ENCODE peak calls at places on chromosomes 16 and 17, in seven cellular contexts. O is HCT116; T is A549; M is heart left ventricle; B is endodermal cell; W is tibial nerve; Q is effector memory CD4-positive, alpha-beta T cell. F is an unnamed sample. For H3K9me3, the result is how much of the 10 kb centered on the place peaks cover.

GRCh38 chr17:48351916-48352332 is 78.1 kb downstream of the SKAP1 start:
- DNase-seq in W (no peak), B (no peak), M (no peak), Q (no peak), O (peak), T (peak), F (no peak)

GRCh38 chr17:917391-917811 is 62.2 kb downstream of the NXN start:
- DNase-seq in T (no peak), W (no peak), Q (no peak), M (no peak), O (no peak), B (no peak), F (no peak)

GRCh38 chr16:56259425-56259779 is 68.1 kb downstream of the GNAO1 start:
- DNase-seq in W (no peak), Q (no peak), O (no peak), T (no peak), M (no peak), B (no peak), F (no peak)

GRCh38 chr16:82580293-82580900 is 46.4 kb upstream of the CDH13 start:
- DNase-seq in M (no peak), O (peak), W (no peak), Q (no peak), B (peak), T (peak), F (no peak)

GRCh38 chr17:69870751-69871199 is 204.2 kb upstream of the KCNJ16 start:
- DNase-seq in Q (no peak), O (no peak), T (no peak), B (peak), W (no peak), M (no peak), F (no peak)

GRCh38 chr17:64706224-64707076 is 44.3 kb upstream of the SMURF2 start:
- DNase-seq in Q (no peak), W (no peak), O (peak), T (peak), M (no peak), B (no peak), F (no peak)

GRCh38 chr16:27314161-27314723 is 468 bp downstream of the IL4R start:
- DNase-seq in B (peak), M (peak), T (peak), W (no peak), Q (peak), O (peak), F (peak)

GRCh38 chr17:15649861-15650391 is 30.4 kb upstream of the FBXW10B start:
- DNase-seq in O (peak), Q (no peak), B (peak), M (no peak), W (peak), T (peak), F (no peak)

GRCh38 chr16:66426112-66427035 is 721 bp upstream of the BEAN1 start:
- DNase-seq in O (no peak), T (no peak), Q (no peak), W (no peak), B (peak), M (no peak), F (no peak)

GRCh38 chr16:58032710-58033293 is 7.2 kb downstream of the MMP15 start:
- DNase-seq in T (no peak), Q (no peak), W (no peak), M (peak), B (no peak), O (no peak), F (no peak)

GRCh38 chr16:3289998-3290673 is 6.8 kb downstream of the ZNF263 start:
- DNase-seq in Q (no peak), O (no peak), B (no peak), M (no peak), W (no peak), T (no peak), F (no peak)
- H3K9me3 ChIP-seq in Q (under half), O (under half), B (half or more), M (half or more), W (under half), T (half or more), F (under half)

GRCh38 chr16:2475413-2476344 is 752 bp downstream of the TBC1D24 start:
- DNase-seq in O (no peak), B (peak), T (peak), Q (no peak), W (no peak), M (peak), F (no peak)

GRCh38 chr16:2473425-2473926 is 1.5 kb upstream of the TBC1D24 start:
- DNase-seq in M (peak), T (peak), B (peak), Q (no peak), W (no peak), O (no peak), F (no peak)

GRCh38 chr16:2476345-2476720 is 1.4 kb downstream of the TBC1D24 start:
- DNase-seq in B (no peak), W (no peak), O (no peak), T (no peak), Q (no peak), M (no peak), F (no peak)

GRCh38 chr16:2473999-2474876 is 689 bp upstream of the TBC1D24 start:
- DNase-seq in O (no peak), M (peak), W (no peak), T (peak), Q (peak), B (peak), F (peak)

DNA sequence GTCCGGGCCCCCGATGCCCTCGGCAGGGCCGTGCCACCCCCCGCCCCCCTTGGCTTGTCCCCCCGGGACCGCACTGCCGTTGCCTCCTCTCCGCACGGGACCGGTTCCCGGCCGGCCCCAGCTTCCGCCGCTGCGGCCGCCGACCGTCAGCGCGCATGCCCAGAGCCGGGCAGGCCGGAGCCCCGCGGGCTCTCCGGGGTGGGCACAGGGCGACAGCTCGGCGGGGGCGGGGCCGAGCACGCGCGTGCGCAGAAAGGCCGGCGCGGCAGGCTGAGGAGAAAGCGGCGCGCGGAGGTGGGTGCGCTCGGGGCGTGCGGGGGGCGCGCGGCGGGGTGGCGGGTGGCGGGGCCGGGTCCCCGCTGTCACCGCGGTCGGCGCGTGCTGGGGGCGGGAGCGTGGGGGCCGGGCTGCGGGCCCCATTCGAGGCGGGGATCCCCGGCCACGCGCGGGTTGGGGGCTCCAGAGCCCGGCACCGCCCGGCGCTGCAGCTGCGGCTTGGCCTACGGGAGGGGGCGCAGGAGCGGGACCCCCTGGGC is at the start of gene TBC1D24:
- DNase-seq in M (peak), T (peak), O (peak), Q (peak), B (peak), W (peak), F (peak)
- H3K9me3 ChIP-seq in M (under half), T (under half), O (under half), Q (under half), B (under half), W (under half), F (under half)

GRCh38 chr16:5905935-5906334 is 808.3 kb upstream of the EEF2KMT start:
- DNase-seq in T (no peak), O (no peak), B (no peak), W (no peak), M (no peak), Q (no peak), F (no peak)

GRCh38 chr16:5903797-5904196 is 806.2 kb upstream of the EEF2KMT start:
- DNase-seq in Q (no peak), W (no peak), O (no peak), T (no peak), M (no peak), B (no peak), F (no peak)

GRCh38 chr16:5903153-5903552 is 805.6 kb upstream of the EEF2KMT start:
- DNase-seq in O (no peak), T (no peak), B (no peak), Q (no peak), W (no peak), M (no peak), F (no peak)

GRCh38 chr16:5906351-5906750 is 808.8 kb upstream of the EEF2KMT start:
- DNase-seq in Q (no peak), T (no peak), W (no peak), O (no peak), M (no peak), B (no peak), F (no peak)

GRCh38 chr16:5907544-5907943 is 809.9 kb upstream of the EEF2KMT start:
- DNase-seq in T (no peak), O (no peak), Q (no peak), B (no peak), W (no peak), M (no peak), F (no peak)
- H3K9me3 ChIP-seq in T (under half), O (under half), Q (under half), B (under half), W (under half), M (under half), F (under half)

DNA sequence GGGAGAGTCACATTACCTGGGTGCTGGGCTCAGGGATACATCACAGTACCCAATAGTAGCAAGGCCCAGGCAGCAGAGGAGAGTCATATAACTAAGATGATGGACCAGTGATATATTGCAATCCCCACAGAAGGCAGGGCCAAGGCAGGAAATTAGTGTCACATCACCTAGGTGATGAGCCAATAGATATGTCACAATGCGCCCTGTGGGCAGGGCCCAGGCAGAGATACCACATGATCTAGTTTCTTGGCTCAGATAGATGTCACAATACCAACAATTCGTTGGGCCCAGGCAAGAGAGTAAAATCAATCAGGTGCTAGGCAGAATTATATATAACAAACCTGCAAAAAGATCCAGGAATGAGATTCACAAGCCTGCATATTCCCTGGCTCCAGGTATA is 2111.5 kb downstream of the TP53TG3F start:
- DNase-seq in M (no peak), T (no peak), Q (no peak), W (no peak), O (no peak), B (no peak), F (no peak)
- H3K9me3 ChIP-seq in M (under half), T (under half), Q (under half), W (under half), O (under half), B (half or more), F (under half)